ENCODE peak calls at places on chromosomes 2 and 18, in four cellular contexts. One of them, this sample, is unnamed. For H3K79me2, the result is how much of the 10 kb centered on the place peaks cover.

GRCh38 chr2:201484805-201485204 is 33.3 kb downstream of the STRADB start:
- DNase-seq in mesendoderm: no peak
- DNase-seq in H9: no peak
- DNase-seq in H1: no peak
- DNase-seq in this sample: no peak

GRCh38 chr18:46226461-46226860 is 122.3 kb downstream of the HAUS1 start:
- DNase-seq in mesendoderm: no peak
- DNase-seq in H9: no peak
- DNase-seq in H1: no peak
- DNase-seq in this sample: peak

GRCh38 chr18:3305354-3305762 is 43.4 kb downstream of the MYL12B start:
- DNase-seq in mesendoderm: no peak
- DNase-seq in H9: no peak
- DNase-seq in H1: no peak
- DNase-seq in this sample: no peak

GRCh38 chr2:196453613-196454047 is 185.9 kb upstream of the CCDC150 start:
- DNase-seq in mesendoderm: peak
- DNase-seq in H9: peak
- DNase-seq in H1: peak
- DNase-seq in this sample: peak

GRCh38 chr2:53708988-53709387 is 58.6 kb upstream of the CHAC2 start:
- DNase-seq in mesendoderm: peak
- DNase-seq in H9: no peak
- DNase-seq in H1: no peak
- DNase-seq in this sample: no peak

GRCh38 chr2:46814160-46814559 is 101.4 kb downstream of the MCFD2 start:
- DNase-seq in mesendoderm: no peak
- DNase-seq in H9: no peak
- DNase-seq in H1: no peak
- DNase-seq in this sample: no peak

GRCh38 chr2:224401641-224402342 is at the start of gene FAM124B:
- DNase-seq in mesendoderm: peak
- DNase-seq in H9: no peak
- DNase-seq in H1: no peak
- DNase-seq in this sample: peak

GRCh38 chr2:174465327-174465726 is 21.5 kb downstream of the GPR155 start:
- DNase-seq in mesendoderm: peak
- DNase-seq in H9: peak
- DNase-seq in H1: no peak
- DNase-seq in this sample: peak

GRCh38 chr2:158495175-158495574 is 38.4 kb downstream of the PKP4 start:
- DNase-seq in mesendoderm: no peak
- DNase-seq in H9: no peak
- DNase-seq in H1: no peak
- DNase-seq in this sample: peak

GRCh38 chr2:151052850-151053660 is 208.6 kb downstream of the RBM43 start:
- DNase-seq in mesendoderm: no peak
- DNase-seq in H9: no peak
- DNase-seq in H1: no peak
- DNase-seq in this sample: no peak

GRCh38 chr18:5197461-5197860 is 404 bp upstream of the AKAIN1 start:
- DNase-seq in mesendoderm: peak
- DNase-seq in H9: peak
- DNase-seq in H1: no peak
- DNase-seq in this sample: no peak

GRCh38 chr18:5195656-5196055 is 1.4 kb downstream of the AKAIN1 start:
- DNase-seq in mesendoderm: peak
- DNase-seq in H9: no peak
- DNase-seq in H1: no peak
- DNase-seq in this sample: no peak

GRCh38 chr18:5196253-5197031 is 615 bp downstream of the AKAIN1 start:
- DNase-seq in mesendoderm: peak
- DNase-seq in H9: peak
- DNase-seq in H1: no peak
- DNase-seq in this sample: no peak

DNA sequence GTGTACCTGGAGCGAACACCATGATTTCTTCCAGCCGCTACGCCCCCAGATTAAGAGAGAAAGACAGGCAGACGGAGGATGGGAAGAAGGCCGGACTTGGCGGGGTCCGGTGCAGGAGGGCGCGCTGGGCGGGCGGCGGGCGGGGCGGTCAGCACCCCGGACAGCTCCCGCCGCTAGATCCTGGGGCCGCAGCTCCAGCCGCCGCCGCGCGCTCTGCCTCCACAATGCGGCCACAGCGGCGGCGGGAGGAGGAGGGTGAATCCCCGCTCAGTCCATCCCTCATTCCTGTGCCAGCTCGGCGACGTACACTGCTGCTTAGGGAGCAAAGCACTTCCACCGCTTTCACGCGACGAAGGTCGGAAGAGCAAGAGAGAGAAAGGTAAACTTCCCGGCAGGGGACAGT is at the start of gene AKAIN1:
- DNase-seq in mesendoderm: peak
- DNase-seq in H9: peak
- DNase-seq in H1: no peak
- DNase-seq in this sample: peak
- H3K23ac ChIP-seq in mesendoderm: no peak
- H3K23ac ChIP-seq in H9: no peak
- H3K23ac ChIP-seq in H1: no peak
- H3K23ac ChIP-seq in this sample: no peak

GRCh38 chr2:233119123-233119522 is 59.0 kb downstream of the INPP5D start:
- DNase-seq in mesendoderm: no peak
- DNase-seq in H9: no peak
- DNase-seq in H1: no peak
- DNase-seq in this sample: no peak
- H3K79me2 ChIP-seq in mesendoderm: under half
- H3K79me2 ChIP-seq in H9: under half
- H3K79me2 ChIP-seq in H1: under half
- H3K79me2 ChIP-seq in this sample: under half

GRCh38 chr18:23282437-23282781 is 147.1 kb downstream of the CABLES1 start:
- DNase-seq in mesendoderm: no peak
- DNase-seq in H9: no peak
- DNase-seq in H1: no peak
- DNase-seq in this sample: no peak

GRCh38 chr18:23277399-23277798 is 142.1 kb downstream of the CABLES1 start:
- DNase-seq in mesendoderm: no peak
- DNase-seq in H9: no peak
- DNase-seq in H1: no peak
- DNase-seq in this sample: no peak

GRCh38 chr18:23281626-23282436 is 146.5 kb downstream of the CABLES1 start:
- DNase-seq in mesendoderm: peak
- DNase-seq in H9: peak
- DNase-seq in H1: no peak
- DNase-seq in this sample: peak

GRCh38 chr18:23280844-23281243 is 145.6 kb downstream of the CABLES1 start:
- DNase-seq in mesendoderm: no peak
- DNase-seq in H9: no peak
- DNase-seq in H1: no peak
- DNase-seq in this sample: no peak

DNA sequence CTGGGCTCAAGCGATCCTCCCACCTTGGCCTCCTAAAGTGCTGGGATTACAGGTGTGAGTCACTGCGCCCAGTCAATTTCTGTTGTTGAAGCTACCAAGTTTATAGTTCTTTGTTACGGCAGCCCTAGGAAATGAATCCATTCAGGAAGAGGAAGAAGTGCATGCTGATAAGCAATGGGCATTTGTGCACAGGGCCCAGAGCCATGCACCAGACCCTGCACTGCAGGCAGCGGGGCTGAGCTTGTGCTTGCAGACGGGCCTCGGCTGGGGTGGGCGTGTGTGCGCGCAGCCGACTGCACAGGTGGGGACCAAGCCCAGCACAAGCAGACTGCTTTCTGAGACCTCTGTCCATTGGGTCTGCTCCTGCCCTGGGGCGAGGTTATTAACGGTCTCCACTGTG is 144.6 kb downstream of the CABLES1 start:
- DNase-seq in mesendoderm: no peak
- DNase-seq in H9: no peak
- DNase-seq in H1: no peak
- DNase-seq in this sample: no peak
- H3K23ac ChIP-seq in mesendoderm: no peak
- H3K23ac ChIP-seq in H9: no peak
- H3K23ac ChIP-seq in H1: no peak
- H3K23ac ChIP-seq in this sample: no peak

GRCh38 chr2:238868067-238868524 is 20.2 kb downstream of the TWIST2 start:
- DNase-seq in mesendoderm: no peak
- DNase-seq in H9: no peak
- DNase-seq in H1: no peak
- DNase-seq in this sample: no peak
- H3K79me2 ChIP-seq in mesendoderm: under half
- H3K79me2 ChIP-seq in H9: under half
- H3K79me2 ChIP-seq in H1: under half
- H3K79me2 ChIP-seq in this sample: under half

DNA sequence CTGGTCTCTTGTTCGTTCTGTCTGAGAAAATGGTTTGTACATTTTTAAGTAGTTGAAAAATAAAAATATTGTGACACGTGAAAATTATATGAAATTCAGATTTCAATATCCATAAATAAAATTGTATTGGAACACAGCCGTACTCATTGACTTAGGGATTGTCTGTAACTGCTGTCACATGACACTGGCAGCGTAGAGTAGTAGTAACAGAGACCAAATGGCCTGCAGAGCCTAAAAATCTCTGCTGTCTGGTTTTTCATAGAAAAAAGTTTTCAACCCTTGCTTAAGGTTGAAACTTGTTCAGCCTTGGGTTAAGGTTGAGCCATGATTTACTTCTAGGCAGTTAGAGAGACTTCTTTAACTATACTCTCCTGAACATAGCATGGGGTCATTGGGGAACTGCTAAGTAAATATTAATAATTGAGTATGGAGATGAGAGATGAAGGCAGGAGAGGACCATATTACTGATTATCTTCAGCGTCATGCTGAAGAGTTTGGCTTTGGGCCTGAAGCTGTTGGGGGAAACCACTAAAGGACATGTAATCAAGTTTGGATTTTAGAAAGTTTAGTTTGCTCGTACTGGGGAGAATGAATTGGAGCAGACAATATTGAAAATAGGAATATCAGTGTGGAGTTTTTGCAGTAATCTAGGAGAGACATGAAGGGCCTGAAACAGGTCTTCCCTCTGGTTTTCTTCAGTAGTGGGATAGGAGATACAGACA is 16.2 kb downstream of the EML4 start:
- DNase-seq in mesendoderm: no peak
- DNase-seq in H9: no peak
- DNase-seq in H1: no peak
- DNase-seq in this sample: no peak
- H3K23ac ChIP-seq in mesendoderm: no peak
- H3K23ac ChIP-seq in H9: no peak
- H3K23ac ChIP-seq in H1: no peak
- H3K23ac ChIP-seq in this sample: no peak

GRCh38 chr2:97718942-97719341 is 5.6 kb downstream of the ZAP70 start:
- DNase-seq in mesendoderm: no peak
- DNase-seq in H9: no peak
- DNase-seq in H1: no peak
- DNase-seq in this sample: no peak

GRCh38 chr2:97718051-97718882 is 4.9 kb downstream of the ZAP70 start:
- DNase-seq in mesendoderm: no peak
- DNase-seq in H9: no peak
- DNase-seq in H1: no peak
- DNase-seq in this sample: no peak

GRCh38 chr2:97716695-97717617 is 3.6 kb downstream of the ZAP70 start:
- DNase-seq in mesendoderm: no peak
- DNase-seq in H9: no peak
- DNase-seq in H1: no peak
- DNase-seq in this sample: no peak

GRCh38 chr2:97715951-97716694 is 2.7 kb downstream of the ZAP70 start:
- DNase-seq in mesendoderm: no peak
- DNase-seq in H9: no peak
- DNase-seq in H1: no peak
- DNase-seq in this sample: no peak

GRCh38 chr2:97717618-97718005 is 4.2 kb downstream of the ZAP70 start:
- DNase-seq in mesendoderm: no peak
- DNase-seq in H9: no peak
- DNase-seq in H1: no peak
- DNase-seq in this sample: no peak
- H3K79me2 ChIP-seq in mesendoderm: under half
- H3K79me2 ChIP-seq in H9: under half
- H3K79me2 ChIP-seq in H1: under half
- H3K79me2 ChIP-seq in this sample: under half

GRCh38 chr2:156319811-156320490 is 12.6 kb downstream of the NR4A2 start:
- DNase-seq in mesendoderm: peak
- DNase-seq in H9: peak
- DNase-seq in H1: no peak
- DNase-seq in this sample: peak
- H3K23ac ChIP-seq in mesendoderm: no peak
- H3K23ac ChIP-seq in H9: no peak
- H3K23ac ChIP-seq in H1: no peak
- H3K23ac ChIP-seq in this sample: no peak

GRCh38 chr2:240556553-240557100 is 1.2 kb downstream of the ANKMY1 start:
- DNase-seq in mesendoderm: peak
- DNase-seq in H9: peak
- DNase-seq in H1: no peak
- DNase-seq in this sample: no peak

GRCh38 chr2:240557808-240558207 is at the start of gene ANKMY1:
- DNase-seq in mesendoderm: peak
- DNase-seq in H9: peak
- DNase-seq in H1: no peak
- DNase-seq in this sample: peak

GRCh38 chr2:240555541-240556250 is 2.1 kb downstream of the ANKMY1 start:
- DNase-seq in mesendoderm: no peak
- DNase-seq in H9: no peak
- DNase-seq in H1: no peak
- DNase-seq in this sample: no peak

GRCh38 chr2:240558229-240558885 is 569 bp upstream of the ANKMY1 start:
- DNase-seq in mesendoderm: no peak
- DNase-seq in H9: peak
- DNase-seq in H1: no peak
- DNase-seq in this sample: no peak

GRCh38 chr2:240557101-240557751 is 562 bp downstream of the ANKMY1 start:
- DNase-seq in mesendoderm: no peak
- DNase-seq in H9: peak
- DNase-seq in H1: no peak
- DNase-seq in this sample: no peak
- H3K79me2 ChIP-seq in mesendoderm: under half
- H3K79me2 ChIP-seq in H9: under half
- H3K79me2 ChIP-seq in H1: under half
- H3K79me2 ChIP-seq in this sample: under half

GRCh38 chr2:27049422-27050280 is 1.8 kb upstream of the AGBL5 start:
- DNase-seq in mesendoderm: no peak
- DNase-seq in H9: no peak
- DNase-seq in H1: no peak
- DNase-seq in this sample: peak
- H3K23ac ChIP-seq in mesendoderm: peak
- H3K23ac ChIP-seq in H9: no peak
- H3K23ac ChIP-seq in H1: no peak
- H3K23ac ChIP-seq in this sample: no peak